ENCODE peak calls at places on chromosomes 16 and 17, in nine cellular contexts. M is esophagus muscularis mucosa, Y is K562, Z is transverse colon, Q is vagina, E is HepG2, F is prostate gland, W is HCT116, L is GM12878. R is an unnamed sample.

GRCh38 chr16:27437946-27438345 is 36.0 kb downstream of the IL21R start:
- DNase-seq in M (no peak), Y (no peak), Z (no peak), Q (no peak), E (no peak), F (no peak), W (no peak), L (no peak), R (no peak)

GRCh38 chr17:79835953-79836951 is 3.0 kb downstream of the CBX4 start:
- DNase-seq in M (no peak), Y (peak), Z (peak), Q (no peak), E (no peak), F (peak), W (peak), L (no peak), R (peak)

GRCh38 chr17:77254961-77255741 is 114.4 kb downstream of the SEC14L1 start:
- DNase-seq in M (no peak), Y (no peak), Z (no peak), Q (no peak), E (peak), F (no peak), W (peak), L (no peak), R (peak)

GRCh38 chr16:2814757-2815298 is 2.2 kb upstream of the PRSS21 start:
- DNase-seq in M (no peak), Y (no peak), Z (peak), Q (no peak), E (no peak), F (no peak), W (no peak), L (no peak), R (no peak)

GRCh38 chr17:1511756-1512321 is 4.6 kb downstream of the INPP5K start:
- DNase-seq in M (no peak), Y (no peak), Z (peak), Q (no peak), E (no peak), F (peak), W (no peak), L (no peak), R (peak)

GRCh38 chr17:82317394-82318168 is at the start of gene CD7:
- DNase-seq in M (no peak), Y (no peak), Z (no peak), Q (no peak), E (peak), F (no peak), W (no peak), L (no peak), R (no peak)

GRCh38 chr17:16439303-16439791 is 24.0 kb downstream of the TRPV2 start:
- DNase-seq in M (no peak), Y (no peak), Z (no peak), Q (no peak), E (no peak), F (no peak), W (no peak), L (no peak), R (no peak)

GRCh38 chr16:30786115-30786935 is 680 bp downstream of the ZNF629 start:
- DNase-seq in M (no peak), Y (peak), Z (peak), Q (no peak), E (peak), F (no peak), W (no peak), L (no peak), R (peak)

GRCh38 chr16:241866-242265 is 7.2 kb downstream of the FAM234A start:
- DNase-seq in M (no peak), Y (peak), Z (no peak), Q (no peak), E (no peak), F (no peak), W (no peak), L (no peak), R (no peak)

DNA sequence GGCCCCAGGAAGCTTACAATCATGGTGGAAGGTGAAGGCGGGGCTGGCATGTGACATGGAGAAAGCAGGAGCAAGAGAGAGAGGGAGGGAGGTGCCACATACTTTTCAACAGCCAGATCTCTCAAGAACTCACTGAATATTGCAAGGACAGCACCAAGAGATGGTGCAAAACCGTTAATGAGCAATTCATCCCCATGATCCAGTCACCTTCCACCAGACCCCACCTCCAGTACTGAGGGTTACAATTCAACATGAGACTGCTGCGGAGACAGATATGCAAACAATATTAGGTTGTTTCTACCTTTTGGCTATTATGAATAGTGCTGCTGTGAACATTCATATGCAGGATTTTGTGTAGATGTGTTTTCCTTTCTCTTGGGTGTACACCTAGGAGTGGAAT is 28.7 kb downstream of the PLCG2 start:
- DNase-seq in M (no peak), Y (no peak), Z (no peak), Q (no peak), E (no peak), F (no peak), W (no peak), L (no peak), R (no peak)
- TF ChIP-seq POLR2A in M (no peak), Y (no peak), Z (no peak), Q (no peak), E (no peak), F (no peak), W (no peak), L (no peak), R (no peak)

GRCh38 chr16:14427371-14427948 is 202.6 kb downstream of the PARN start:
- DNase-seq in M (no peak), Y (no peak), Z (no peak), Q (no peak), E (no peak), F (no peak), W (no peak), L (no peak), R (no peak)

GRCh38 chr16:14424595-14424994 is 205.5 kb downstream of the PARN start:
- DNase-seq in M (no peak), Y (no peak), Z (no peak), Q (no peak), E (no peak), F (peak), W (no peak), L (no peak), R (no peak)

GRCh38 chr16:14420721-14421488 is 209.2 kb downstream of the PARN start:
- DNase-seq in M (no peak), Y (no peak), Z (no peak), Q (no peak), E (peak), F (no peak), W (no peak), L (no peak), R (no peak)

GRCh38 chr16:14419817-14420216 is 210.2 kb downstream of the PARN start:
- DNase-seq in M (no peak), Y (no peak), Z (no peak), Q (no peak), E (no peak), F (no peak), W (no peak), L (no peak), R (no peak)

GRCh38 chr16:14423344-14423743 is 206.7 kb downstream of the PARN start:
- DNase-seq in M (no peak), Y (no peak), Z (no peak), Q (no peak), E (no peak), F (no peak), W (no peak), L (no peak), R (no peak)
- TF ChIP-seq POLR2AphosphoS5 in M (no peak), Y (no peak), Z (no peak), Q (no peak), E (no peak), F (no peak), W (no peak), L (no peak), R (no peak)

GRCh38 chr16:1258218-1258587 is 2.3 kb downstream of the TPSD1 start:
- DNase-seq in M (no peak), Y (no peak), Z (no peak), Q (no peak), E (no peak), F (no peak), W (no peak), L (no peak), R (no peak)
- H3K27ac ChIP-seq in M (no peak), Y (no peak), Z (no peak), Q (no peak), E (no peak), F (no peak), W (no peak), L (no peak), R (no peak)

GRCh38 chr16:16110111-16110490 is 113.2 kb downstream of the ABCC6 start:
- DNase-seq in M (no peak), Y (no peak), Z (no peak), Q (no peak), E (no peak), F (no peak), W (no peak), L (no peak), R (no peak)
- TF ChIP-seq POLR2A in M (no peak), Y (no peak), Z (no peak), Q (no peak), E (no peak), F (no peak), W (no peak), L (no peak), R (no peak)

GRCh38 chr17:17806035-17806434 is 30.8 kb downstream of the SREBF1 start:
- DNase-seq in M (no peak), Y (no peak), Z (no peak), Q (no peak), E (no peak), F (no peak), W (no peak), L (no peak), R (no peak)
- TF ChIP-seq POLR2AphosphoS5 in M (no peak), Y (no peak), Z (no peak), Q (no peak), E (no peak), F (no peak), W (no peak), L (no peak), R (no peak)